ENCODE peak calls at places on chromosomes 6 and 20, in eight cellular contexts. One of them, this sample, is unnamed.

GRCh38 chr20:1775117-1775516 is 117.5 kb upstream of the SIRPG start:
- DNase-seq in AG09309: no peak
- DNase-seq in amniotic stem cell: no peak
- DNase-seq in DMS153: no peak
- DNase-seq in neural crest cell: no peak
- DNase-seq in GM10248: no peak
- DNase-seq in AG09319: no peak
- DNase-seq in activated CD4-positive, CD25-positive, alpha-beta regulatory T cell: no peak
- DNase-seq in this sample: no peak

GRCh38 chr20:23582293-23582692 is 14.0 kb upstream of the CST9L start:
- DNase-seq in AG09309: no peak
- DNase-seq in amniotic stem cell: no peak
- DNase-seq in DMS153: no peak
- DNase-seq in neural crest cell: no peak
- DNase-seq in GM10248: no peak
- DNase-seq in AG09319: no peak
- DNase-seq in activated CD4-positive, CD25-positive, alpha-beta regulatory T cell: no peak
- DNase-seq in this sample: no peak

GRCh38 chr6:11931296-11932035 is 80.6 kb upstream of the HIVEP1 start:
- DNase-seq in AG09309: no peak
- DNase-seq in amniotic stem cell: no peak
- DNase-seq in DMS153: no peak
- DNase-seq in neural crest cell: no peak
- DNase-seq in GM10248: no peak
- DNase-seq in AG09319: no peak
- DNase-seq in activated CD4-positive, CD25-positive, alpha-beta regulatory T cell: peak
- DNase-seq in this sample: no peak

GRCh38 chr6:113481441-113481840 is 375.7 kb upstream of the MARCKS start:
- DNase-seq in AG09309: no peak
- DNase-seq in amniotic stem cell: no peak
- DNase-seq in DMS153: no peak
- DNase-seq in neural crest cell: no peak
- DNase-seq in GM10248: no peak
- DNase-seq in AG09319: no peak
- DNase-seq in activated CD4-positive, CD25-positive, alpha-beta regulatory T cell: no peak
- DNase-seq in this sample: no peak

GRCh38 chr20:891121-892080 is 24.7 kb downstream of the ANGPT4 start:
- DNase-seq in AG09309: no peak
- DNase-seq in amniotic stem cell: no peak
- DNase-seq in DMS153: no peak
- DNase-seq in neural crest cell: no peak
- DNase-seq in GM10248: no peak
- DNase-seq in AG09319: no peak
- DNase-seq in activated CD4-positive, CD25-positive, alpha-beta regulatory T cell: no peak
- DNase-seq in this sample: no peak

GRCh38 chr6:127100510-127101140 is 17.8 kb upstream of the RSPO3 start:
- DNase-seq in AG09309: peak
- DNase-seq in amniotic stem cell: no peak
- DNase-seq in DMS153: no peak
- DNase-seq in neural crest cell: no peak
- DNase-seq in GM10248: no peak
- DNase-seq in AG09319: no peak
- DNase-seq in activated CD4-positive, CD25-positive, alpha-beta regulatory T cell: no peak
- DNase-seq in this sample: no peak

GRCh38 chr6:155958550-155958949 is 502.9 kb upstream of the NOX3 start:
- DNase-seq in AG09309: no peak
- DNase-seq in amniotic stem cell: no peak
- DNase-seq in DMS153: no peak
- DNase-seq in neural crest cell: no peak
- DNase-seq in GM10248: no peak
- DNase-seq in AG09319: no peak
- DNase-seq in activated CD4-positive, CD25-positive, alpha-beta regulatory T cell: no peak
- DNase-seq in this sample: no peak

GRCh38 chr6:156597130-156597529 is 180.0 kb upstream of the ARID1B start:
- DNase-seq in AG09309: no peak
- DNase-seq in amniotic stem cell: no peak
- DNase-seq in DMS153: no peak
- DNase-seq in neural crest cell: no peak
- DNase-seq in GM10248: no peak
- DNase-seq in AG09319: no peak
- DNase-seq in activated CD4-positive, CD25-positive, alpha-beta regulatory T cell: no peak
- DNase-seq in this sample: no peak

GRCh38 chr6:144343736-144344428 is 58.7 kb downstream of the UTRN start:
- DNase-seq in AG09309: no peak
- DNase-seq in amniotic stem cell: no peak
- DNase-seq in DMS153: no peak
- DNase-seq in neural crest cell: no peak
- DNase-seq in GM10248: peak
- DNase-seq in AG09319: no peak
- DNase-seq in activated CD4-positive, CD25-positive, alpha-beta regulatory T cell: no peak
- DNase-seq in this sample: peak

GRCh38 chr6:164947174-164947573 is 362.2 kb downstream of the C6orf118 start:
- DNase-seq in AG09309: no peak
- DNase-seq in amniotic stem cell: no peak
- DNase-seq in DMS153: no peak
- DNase-seq in neural crest cell: no peak
- DNase-seq in GM10248: no peak
- DNase-seq in AG09319: no peak
- DNase-seq in activated CD4-positive, CD25-positive, alpha-beta regulatory T cell: no peak
- DNase-seq in this sample: no peak

GRCh38 chr6:88179692-88180091 is 13.5 kb upstream of the CNR1 start:
- DNase-seq in AG09309: no peak
- DNase-seq in amniotic stem cell: no peak
- DNase-seq in DMS153: no peak
- DNase-seq in neural crest cell: no peak
- DNase-seq in GM10248: peak
- DNase-seq in AG09319: no peak
- DNase-seq in activated CD4-positive, CD25-positive, alpha-beta regulatory T cell: no peak
- DNase-seq in this sample: peak

GRCh38 chr6:41689171-41690008 is 46.0 kb downstream of the TFEB start:
- DNase-seq in AG09309: no peak
- DNase-seq in amniotic stem cell: no peak
- DNase-seq in DMS153: no peak
- DNase-seq in neural crest cell: no peak
- DNase-seq in GM10248: no peak
- DNase-seq in AG09319: no peak
- DNase-seq in activated CD4-positive, CD25-positive, alpha-beta regulatory T cell: no peak
- DNase-seq in this sample: no peak

GRCh38 chr6:2305951-2306350 is 60.5 kb upstream of the GMDS start:
- DNase-seq in AG09309: no peak
- DNase-seq in amniotic stem cell: no peak
- DNase-seq in DMS153: no peak
- DNase-seq in neural crest cell: no peak
- DNase-seq in GM10248: no peak
- DNase-seq in AG09319: no peak
- DNase-seq in activated CD4-positive, CD25-positive, alpha-beta regulatory T cell: no peak
- DNase-seq in this sample: no peak

GRCh38 chr6:124907596-124907995 is 54.6 kb upstream of the RNF217 start:
- DNase-seq in AG09309: no peak
- DNase-seq in amniotic stem cell: no peak
- DNase-seq in DMS153: no peak
- DNase-seq in neural crest cell: no peak
- DNase-seq in GM10248: no peak
- DNase-seq in AG09319: no peak
- DNase-seq in activated CD4-positive, CD25-positive, alpha-beta regulatory T cell: no peak
- DNase-seq in this sample: no peak

GRCh38 chr20:32140603-32141002 is 31.1 kb downstream of the TM9SF4 start:
- DNase-seq in AG09309: no peak
- DNase-seq in amniotic stem cell: no peak
- DNase-seq in DMS153: no peak
- DNase-seq in neural crest cell: no peak
- DNase-seq in GM10248: no peak
- DNase-seq in AG09319: no peak
- DNase-seq in activated CD4-positive, CD25-positive, alpha-beta regulatory T cell: no peak
- DNase-seq in this sample: no peak

GRCh38 chr6:56048601-56049000 is 173.2 kb upstream of the BMP5 start:
- DNase-seq in AG09309: no peak
- DNase-seq in amniotic stem cell: no peak
- DNase-seq in DMS153: no peak
- DNase-seq in neural crest cell: no peak
- DNase-seq in GM10248: no peak
- DNase-seq in AG09319: no peak
- DNase-seq in activated CD4-positive, CD25-positive, alpha-beta regulatory T cell: no peak
- DNase-seq in this sample: no peak

GRCh38 chr6:150435832-150436231 is 67.0 kb downstream of the IYD start:
- DNase-seq in AG09309: no peak
- DNase-seq in amniotic stem cell: no peak
- DNase-seq in DMS153: no peak
- DNase-seq in neural crest cell: no peak
- DNase-seq in GM10248: no peak
- DNase-seq in AG09319: no peak
- DNase-seq in activated CD4-positive, CD25-positive, alpha-beta regulatory T cell: no peak
- DNase-seq in this sample: no peak

GRCh38 chr20:5268449-5268848 is 48.3 kb downstream of the PROKR2 start:
- DNase-seq in AG09309: no peak
- DNase-seq in amniotic stem cell: no peak
- DNase-seq in DMS153: no peak
- DNase-seq in neural crest cell: no peak
- DNase-seq in GM10248: no peak
- DNase-seq in AG09319: no peak
- DNase-seq in activated CD4-positive, CD25-positive, alpha-beta regulatory T cell: no peak
- DNase-seq in this sample: no peak

GRCh38 chr20:62051166-62051900 is 14.3 kb downstream of the TAF4 start:
- DNase-seq in AG09309: no peak
- DNase-seq in amniotic stem cell: no peak
- DNase-seq in DMS153: no peak
- DNase-seq in neural crest cell: no peak
- DNase-seq in GM10248: no peak
- DNase-seq in AG09319: no peak
- DNase-seq in activated CD4-positive, CD25-positive, alpha-beta regulatory T cell: no peak
- DNase-seq in this sample: no peak

GRCh38 chr6:11143394-11144371 is 32.2 kb upstream of the ERVFRD-1 start:
- DNase-seq in AG09309: peak
- DNase-seq in amniotic stem cell: peak
- DNase-seq in DMS153: no peak
- DNase-seq in neural crest cell: no peak
- DNase-seq in GM10248: no peak
- DNase-seq in AG09319: peak
- DNase-seq in activated CD4-positive, CD25-positive, alpha-beta regulatory T cell: no peak
- DNase-seq in this sample: no peak

GRCh38 chr20:35146299-35146921 is 726 bp downstream of the EDEM2 start:
- DNase-seq in AG09309: no peak
- DNase-seq in amniotic stem cell: no peak
- DNase-seq in DMS153: no peak
- DNase-seq in neural crest cell: peak
- DNase-seq in GM10248: no peak
- DNase-seq in AG09319: no peak
- DNase-seq in activated CD4-positive, CD25-positive, alpha-beta regulatory T cell: no peak
- DNase-seq in this sample: peak

GRCh38 chr6:82138075-82138791 is 109.3 kb downstream of the IBTK start:
- DNase-seq in AG09309: no peak
- DNase-seq in amniotic stem cell: no peak
- DNase-seq in DMS153: no peak
- DNase-seq in neural crest cell: no peak
- DNase-seq in GM10248: no peak
- DNase-seq in AG09319: no peak
- DNase-seq in activated CD4-positive, CD25-positive, alpha-beta regulatory T cell: no peak
- DNase-seq in this sample: no peak

This sample was measured in MM.1S.